ENCODE peak calls at places on chromosomes 5 and 9, in four cellular contexts. L, T, G and V are unnamed samples.

GRCh38 chr5:139759219-139759721 is 36.3 kb upstream of the PSD2 start:
- DNase-seq in G (no peak), T (no peak), L (no peak), V (no peak)

GRCh38 chr9:98570663-98571440 is 137.9 kb downstream of the GABBR2 start:
- DNase-seq in L (no peak), G (peak), T (no peak), V (no peak)

GRCh38 chr9:98010450-98010849 is 27.3 kb downstream of the ANP32B start:
- DNase-seq in G (no peak), T (peak), L (no peak), V (no peak)

GRCh38 chr9:36843964-36844363 is 190.1 kb downstream of the PAX5 start:
- DNase-seq in L (no peak), G (no peak), T (no peak), V (no peak)

GRCh38 chr9:79691496-79691895 is 119.7 kb downstream of the TLE4 start:
- DNase-seq in G (no peak), T (no peak), L (no peak), V (no peak)

GRCh38 chr5:35754481-35754880 is 102.2 kb upstream of the IL7R start:
- DNase-seq in T (no peak), L (no peak), G (no peak), V (no peak)

GRCh38 chr5:111394580-111394979 is 117.8 kb downstream of the STARD4 start:
- DNase-seq in G (no peak), T (no peak), L (no peak), V (no peak)

GRCh38 chr5:39283231-39283818 is 64.0 kb upstream of the FYB1 start:
- DNase-seq in G (no peak), T (no peak), L (peak), V (peak)

GRCh38 chr9:128986671-128987070 is 39.2 kb downstream of the NUP188 start:
- DNase-seq in T (no peak), G (no peak), L (no peak), V (no peak)

GRCh38 chr5:156527611-156528010 is 200.6 kb downstream of the SGCD start:
- DNase-seq in T (no peak), G (no peak), L (no peak), V (no peak)

GRCh38 chr9:87567047-87567446 is 69.4 kb downstream of the DAPK1 start:
- DNase-seq in T (no peak), L (no peak), G (no peak), V (no peak)

GRCh38 chr5:146681586-146681945 is 165.6 kb upstream of the GPR151 start:
- DNase-seq in G (no peak), L (no peak), T (no peak), V (no peak)

GRCh38 chr9:29245351-29245750 is 1672.1 kb upstream of the C9orf72 start:
- DNase-seq in L (no peak), T (no peak), G (no peak), V (no peak)

GRCh38 chr9:82670000-82670399 is 392.9 kb downstream of the RASEF start:
- DNase-seq in T (no peak), L (no peak), G (no peak), V (no peak)

GRCh38 chr5:72067682-72068470 is 39.4 kb upstream of the MAP1B start:
- DNase-seq in T (no peak), G (no peak), L (no peak), V (no peak)

GRCh38 chr5:149940077-149940574 is 4.5 kb downstream of the PDE6A start:
- DNase-seq in G (no peak), L (no peak), T (no peak), V (no peak)

GRCh38 chr5:122099060-122099790 is 21.2 kb upstream of the LOX start:
- DNase-seq in T (no peak), G (no peak), L (no peak), V (no peak)

GRCh38 chr9:135526730-135527571 is 5.7 kb downstream of the LCN1 start:
- DNase-seq in L (no peak), G (no peak), T (no peak), V (no peak)

GRCh38 chr5:132087176-132087575 is 13.6 kb downstream of the CSF2 start:
- DNase-seq in L (no peak), T (no peak), G (no peak), V (no peak)

GRCh38 chr9:131422241-131422792 is 28.4 kb downstream of the PRRC2B start:
- DNase-seq in L (no peak), G (peak), T (peak), V (no peak)
- TF ChIP-seq CTCF in L (no peak), G (no peak), T (peak), V (no peak)

DNA sequence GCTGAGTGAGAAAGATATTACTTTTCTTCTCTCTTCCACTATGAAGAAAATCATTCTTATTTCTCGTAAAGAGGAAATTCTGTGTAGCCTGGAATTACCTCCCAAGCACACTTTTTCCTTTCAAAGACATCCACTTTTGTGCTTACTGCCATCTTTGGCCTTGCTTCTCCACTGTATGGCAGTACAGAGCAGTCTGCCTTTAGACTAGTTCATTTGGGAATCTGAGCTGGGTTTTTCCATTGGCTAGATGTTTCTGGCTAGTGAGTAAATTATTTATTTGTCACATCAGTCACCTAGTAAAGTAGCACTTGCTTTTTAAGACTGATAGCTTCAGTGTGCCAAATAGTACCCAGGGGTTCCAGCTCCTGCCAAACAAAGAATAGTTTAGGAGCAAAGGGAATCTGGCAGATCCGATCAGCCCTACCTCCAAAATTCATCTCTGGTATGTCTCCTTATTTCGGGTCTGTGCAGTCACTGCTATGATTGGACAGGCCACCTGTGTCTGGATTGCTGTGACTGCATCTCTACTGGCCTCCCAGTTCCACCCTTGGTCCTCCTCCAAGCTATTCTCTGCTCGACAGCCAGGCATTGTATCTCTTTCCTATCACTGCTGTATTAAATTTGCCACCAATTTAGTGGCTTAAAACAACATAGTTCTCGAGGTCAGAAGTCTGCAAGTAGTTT is 97.6 kb downstream of the NUDT12 start:
- DNase-seq in T (peak), G (no peak), L (no peak), V (no peak)
- TF ChIP-seq CTCF in T (peak), G (no peak), L (no peak), V (no peak)

GRCh38 chr9:104090578-104090977 is 3.5 kb upstream of the SMC2 start:
- DNase-seq in G (no peak), L (no peak), T (no peak), V (no peak)

GRCh38 chr9:104093162-104093561 is 947 bp upstream of the SMC2 start:
- DNase-seq in L (no peak), T (no peak), G (no peak), V (no peak)

GRCh38 chr9:104091028-104091590 is 3.0 kb upstream of the SMC2 start:
- DNase-seq in T (no peak), L (no peak), G (no peak), V (no peak)

GRCh38 chr9:104092192-104092591 is 1.9 kb upstream of the SMC2 start:
- DNase-seq in G (no peak), T (no peak), L (no peak), V (no peak)

GRCh38 chr9:104091708-104092107 is 2.4 kb upstream of the SMC2 start:
- DNase-seq in T (peak), G (no peak), L (peak), V (peak)
- TF ChIP-seq CTCF in T (peak), G (no peak), L (no peak), V (no peak)

GRCh38 chr5:60883229-60883628 is 39.2 kb upstream of the ELOVL7 start:
- DNase-seq in T (no peak), G (no peak), L (no peak), V (no peak)
- TF ChIP-seq CTCF in T (no peak), G (no peak), L (no peak), V (no peak)

DNA sequence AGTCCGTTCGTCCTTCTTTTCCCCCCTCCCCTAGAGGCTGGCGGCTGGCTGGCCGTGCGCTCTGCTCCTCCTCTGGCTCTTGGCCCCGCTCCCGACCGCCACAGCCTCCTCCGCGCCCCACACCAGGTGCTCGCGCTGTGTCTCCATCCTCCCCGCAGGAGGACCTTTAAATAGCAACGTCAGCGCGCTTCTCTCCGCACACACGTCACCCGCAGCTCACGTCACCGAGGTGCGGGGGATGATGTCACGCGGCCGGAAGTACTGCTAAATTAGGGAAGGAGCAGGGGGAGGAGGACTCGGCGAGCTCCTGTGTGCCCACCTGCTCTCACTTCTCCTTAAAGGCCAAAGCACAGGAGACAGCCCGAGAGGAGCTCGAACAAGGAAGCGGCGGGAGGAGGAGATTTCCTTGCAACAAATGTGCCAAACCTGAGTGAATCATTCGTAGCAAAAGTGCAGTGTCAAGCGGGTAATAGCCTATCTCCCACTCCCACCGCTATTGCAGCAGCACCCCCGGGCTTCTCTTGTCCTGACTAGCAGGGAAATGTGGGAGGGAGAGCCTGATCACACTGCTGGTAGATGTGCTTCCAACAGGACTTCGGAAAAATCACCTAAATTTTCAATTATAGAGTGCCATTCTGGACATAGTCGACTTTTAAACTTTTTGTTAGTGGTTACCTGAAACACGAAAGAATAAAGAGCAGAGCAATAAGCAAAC is 614 bp upstream of the HOMER1 start:
- DNase-seq in G (peak), T (peak), L (peak), V (peak)
- TF ChIP-seq CTCF in G (no peak), T (no peak), L (no peak), V (no peak)

GRCh38 chr5:93894471-93895354 is 153.3 kb upstream of the POU5F2 start:
- DNase-seq in T (no peak), G (no peak), L (no peak), V (no peak)
- TF ChIP-seq CTCF in T (peak), G (no peak), L (no peak), V (no peak)

GRCh38 chr5:26482817-26483375 is 555.5 kb downstream of the CDH9 start:
- DNase-seq in G (no peak), L (no peak), T (no peak), V (peak)
- TF ChIP-seq CTCF in G (no peak), L (no peak), T (no peak), V (no peak)